ENCODE peak calls at places on chromosome X, in ten cellular contexts. J is IMR-90; H is CD8-positive, alpha-beta memory T cell; X is stomach; K is upper lobe of right lung; W is transverse colon; A is CD4-positive, alpha-beta memory T cell; B is gastrocnemius medialis; R is mesendoderm; T is ovary. N is an unnamed sample.

GRCh38 chrX:39519213-39519544 is 578.6 kb downstream of the BCOR start:
- DNase-seq in J (no peak), H (no peak), X (peak; percentile 31), K (no peak), W (no peak), A (no peak), B (no peak), R (no peak), T (peak; percentile 48), N (no peak)

GRCh38 chrX:34655496-34656258 is 1.4 kb downstream of the TMEM47 start:
- DNase-seq in J (no peak), H (no peak), X (no peak), K (no peak), W (no peak), A (no peak), B (no peak), R (peak; percentile 14), T (peak; percentile 7), N (no peak)

GRCh38 chrX:45769919-45770582 is 569.4 kb upstream of the DIPK2B start:
- DNase-seq in J (peak; percentile 91), H (peak; percentile 50), X (peak; percentile 56), K (peak; percentile 85), W (peak; percentile 71), A (no peak), B (peak; percentile 54), R (no peak), T (peak; percentile 69), N (peak; percentile 86)

GRCh38 chrX:113920661-113921060 is 663.2 kb upstream of the HTR2C start:
- DNase-seq in J (no peak), H (no peak), X (no peak), K (no peak), W (no peak), A (no peak), B (no peak), R (no peak), T (no peak), N (no peak)

GRCh38 chrX:9829308-9830267 is 43.4 kb downstream of the SHROOM2 start:
- DNase-seq in J (peak; percentile 82), H (no peak), X (no peak), K (no peak), W (no peak), A (no peak), B (no peak), R (no peak), T (no peak), N (no peak)

GRCh38 chrX:115562492-115562872 is 1.5 kb downstream of the PLS3 start:
- DNase-seq in J (peak; percentile 51), H (no peak), X (no peak), K (no peak), W (no peak), A (no peak), B (no peak), R (peak; percentile 59), T (peak; percentile 13), N (no peak)

GRCh38 chrX:54818221-54818620 is 10.7 kb downstream of the MAGED2 start:
- DNase-seq in J (no peak), H (no peak), X (no peak), K (no peak), W (no peak), A (no peak), B (no peak), R (no peak), T (no peak), N (no peak)

GRCh38 chrX:24479924-24480722 is 15.0 kb downstream of the PDK3 start:
- DNase-seq in J (peak; percentile 3), H (peak; percentile 88), X (no peak), K (peak; percentile 64), W (peak; percentile 74), A (peak; percentile 77), B (peak; percentile 14), R (no peak), T (no peak), N (peak; percentile 83)

GRCh38 chrX:10833299-10834169 is 213.1 kb upstream of the MID1 start:
- DNase-seq in J (no peak), H (no peak), X (peak; percentile 58), K (peak; percentile 62), W (peak; percentile 70), A (no peak), B (no peak), R (peak; percentile 66), T (peak; percentile 11), N (no peak)

GRCh38 chrX:154373340-154374306 is 811 bp downstream of the FLNA start:
- DNase-seq in J (peak; percentile 83), H (no peak), X (peak; percentile 67), K (peak; percentile 81), W (peak; percentile 73), A (no peak), B (peak; percentile 54), R (peak; percentile 90), T (peak; percentile 70), N (no peak)

GRCh38 chrX:75211976-75212375 is 55.9 kb upstream of the ABCB7 start:
- DNase-seq in J (no peak), H (no peak), X (no peak), K (no peak), W (no peak), A (no peak), B (no peak), R (no peak), T (no peak), N (no peak)

GRCh38 chrX:133258481-133258880 is 40.3 kb upstream of the TFDP3 start:
- DNase-seq in J (peak; percentile 63), H (no peak), X (no peak), K (no peak), W (no peak), A (no peak), B (no peak), R (no peak), T (no peak), N (no peak)

GRCh38 chrX:10557166-10557565 is 63.2 kb downstream of the MID1 start:
- DNase-seq in J (no peak), H (no peak), X (no peak), K (no peak), W (no peak), A (no peak), B (no peak), R (no peak), T (no peak), N (no peak)

GRCh38 chrX:80578518-80579105 is 158.4 kb downstream of the TENT5D start:
- DNase-seq in J (peak; percentile 6), H (no peak), X (no peak), K (no peak), W (no peak), A (peak; percentile 11), B (no peak), R (peak; percentile 43), T (no peak), N (no peak)

DNA sequence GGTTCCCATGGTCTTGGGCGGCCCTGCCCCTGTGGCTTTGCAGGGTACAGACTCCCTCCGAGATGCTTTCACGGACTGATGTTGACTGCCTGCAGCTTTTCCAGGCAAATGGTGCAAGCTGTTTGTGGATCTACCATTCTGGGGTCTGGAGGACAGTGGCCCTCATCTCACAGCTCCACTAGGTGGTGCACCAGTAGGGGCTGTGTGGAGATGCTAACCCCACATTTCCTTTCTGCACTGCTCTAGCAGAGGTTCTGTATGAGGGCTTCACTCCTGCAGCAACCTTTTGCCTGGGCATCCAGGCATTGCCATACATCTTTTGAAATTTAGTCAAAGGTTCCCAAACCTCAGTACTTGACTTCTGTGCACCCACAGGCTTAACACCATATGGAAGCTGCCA is 176.1 kb downstream of the DCAF12L1 start:
- DNase-seq in J (no peak), H (no peak), X (no peak), K (no peak), W (no peak), A (no peak), B (no peak), R (peak; percentile 29), T (no peak), N (no peak)
- H3K4me1 ChIP-seq in J (no peaks in the 10 kb centered on the region), H (no peaks in the 10 kb centered on the region), X (no peaks in the 10 kb centered on the region), K (no peaks in the 10 kb centered on the region), W (no peaks in the 10 kb centered on the region), A (no peaks in the 10 kb centered on the region), B (no peaks in the 10 kb centered on the region), R (no peaks in the 10 kb centered on the region), T (no peaks in the 10 kb centered on the region), N (no peaks in the 10 kb centered on the region)

GRCh38 chrX:118971552-118971951 is 2.9 kb upstream of the LONRF3 start:
- DNase-seq in J (no peak), H (no peak), X (no peak), K (no peak), W (no peak), A (no peak), B (no peak), R (peak; percentile 36), T (no peak), N (no peak)
- H3K27me3 ChIP-seq in J (peaks cover 53% of the 10 kb centered on the region), H (no peaks in the 10 kb centered on the region), X (peaks cover 22% of the 10 kb centered on the region), K (no peaks in the 10 kb centered on the region), W (peaks cover 9% of the 10 kb centered on the region), A (no peaks in the 10 kb centered on the region), B (no peaks in the 10 kb centered on the region), R (peaks cover 26% of the 10 kb centered on the region), T (no peaks in the 10 kb centered on the region), N (peaks cover 23% of the 10 kb centered on the region)

DNA sequence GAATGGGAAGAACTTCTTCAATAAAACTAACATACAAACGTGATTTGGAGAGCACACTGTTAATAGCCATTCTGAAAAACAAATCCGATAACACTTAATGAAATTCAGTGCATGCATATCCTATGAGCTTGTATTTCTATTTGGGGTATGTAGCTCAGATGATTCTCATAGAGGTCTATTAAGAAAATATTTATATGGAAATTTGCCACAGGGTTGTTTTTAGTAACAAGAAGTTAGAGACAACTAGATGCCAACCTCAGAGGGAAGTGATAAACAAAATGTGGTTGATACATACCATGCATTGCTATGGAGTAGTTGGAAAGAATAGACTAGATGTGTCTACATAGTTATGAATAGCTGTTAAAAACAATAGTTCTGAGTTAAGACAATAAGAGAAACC is 395.8 kb upstream of the MAGEB18 start:
- DNase-seq in J (no peak), H (no peak), X (no peak), K (no peak), W (no peak), A (no peak), B (no peak), R (no peak), T (no peak), N (no peak)
- H3K4me1 ChIP-seq in J (no peaks in the 10 kb centered on the region), H (no peaks in the 10 kb centered on the region), X (no peaks in the 10 kb centered on the region), K (no peaks in the 10 kb centered on the region), W (no peaks in the 10 kb centered on the region), A (no peaks in the 10 kb centered on the region), B (peaks cover 2% of the 10 kb centered on the region), R (no peaks in the 10 kb centered on the region), T (no peaks in the 10 kb centered on the region), N (no peaks in the 10 kb centered on the region)

GRCh38 chrX:137032841-137033773 is 688 bp downstream of the GPR101 start:
- DNase-seq in J (no peak), H (no peak), X (no peak), K (no peak), W (no peak), A (no peak), B (no peak), R (no peak), T (no peak), N (no peak)

GRCh38 chrX:137031517-137032377 is 2.0 kb downstream of the GPR101 start:
- DNase-seq in J (peak; percentile 10), H (peak; percentile 62), X (no peak), K (no peak), W (peak; percentile 14), A (no peak), B (no peak), R (peak; percentile 58), T (no peak), N (no peak)

GRCh38 chrX:137033774-137034507 is at the start of gene GPR101:
- DNase-seq in J (no peak), H (no peak), X (no peak), K (no peak), W (no peak), A (no peak), B (no peak), R (no peak), T (no peak), N (no peak)

GRCh38 chrX:137032378-137032694 is 1.5 kb downstream of the GPR101 start:
- DNase-seq in J (no peak), H (no peak), X (no peak), K (no peak), W (no peak), A (no peak), B (no peak), R (no peak), T (no peak), N (no peak)

GRCh38 chrX:137034508-137034872 is 695 bp upstream of the GPR101 start:
- DNase-seq in J (no peak), H (no peak), X (no peak), K (no peak), W (no peak), A (no peak), B (no peak), R (no peak), T (no peak), N (no peak)
- H3K27me3 ChIP-seq in J (peaks cover 19% of the 10 kb centered on the region), H (peaks cover 19% of the 10 kb centered on the region), X (peaks cover 69% of the 10 kb centered on the region), K (peaks cover 24% of the 10 kb centered on the region), W (peaks cover 57% of the 10 kb centered on the region), A (no peaks in the 10 kb centered on the region), B (peaks cover 37% of the 10 kb centered on the region), R (peaks cover 47% of the 10 kb centered on the region), T (no peaks in the 10 kb centered on the region), N (no peaks in the 10 kb centered on the region)